ENCODE peak calls at places on chromosome 16, in six cellular contexts. V is adrenal gland, G is esophagus muscularis mucosa, Q is sigmoid colon, D is neural progenitor cell, P is mesendoderm. Z is an unnamed sample. For H3K27me3, the result is how much of the 10 kb centered on the place peaks cover.

GRCh38 chr16:84350611-84351400 is 17.5 kb upstream of the ATP2C2 start:
- DNase-seq in V (no peak), P (no peak), Q (no peak), D (no peak), G (no peak), Z (peak)

GRCh38 chr16:56708418-56708817 is 21.5 kb upstream of the NUP93 start:
- DNase-seq in G (no peak), D (no peak), Q (no peak), V (no peak), P (no peak), Z (no peak)

GRCh38 chr16:87829123-87829980 is 40.0 kb downstream of the SLC7A5 start:
- DNase-seq in G (no peak), D (no peak), V (no peak), P (no peak), Q (no peak), Z (peak)

GRCh38 chr16:9053006-9053601 is 38.3 kb upstream of the HAPSTR1 start:
- DNase-seq in D (peak), Q (peak), P (peak), G (no peak), V (peak), Z (peak)

GRCh38 chr16:12677472-12677871 is 126.2 kb downstream of the CPPED1 start:
- DNase-seq in V (no peak), D (no peak), P (no peak), Q (no peak), G (no peak), Z (no peak)

GRCh38 chr16:11967195-11967911 is 2.3 kb downstream of the TNFRSF17 start:
- DNase-seq in D (no peak), G (no peak), P (no peak), Q (no peak), V (no peak), Z (no peak)

GRCh38 chr16:3950343-3951193 is 70.1 kb upstream of the CREBBP start:
- DNase-seq in V (peak), G (no peak), Q (peak), D (no peak), P (no peak), Z (no peak)

GRCh38 chr16:12661656-12662172 is 142.0 kb downstream of the CPPED1 start:
- DNase-seq in Q (no peak), D (peak), V (no peak), P (peak), G (no peak), Z (peak)

GRCh38 chr16:80518436-80518835 is 22.4 kb upstream of the DYNLRB2 start:
- DNase-seq in G (no peak), Q (no peak), D (no peak), V (no peak), P (peak), Z (no peak)

GRCh38 chr16:89200124-89200849 is at the start of gene SLC22A31:
- DNase-seq in P (peak), V (no peak), D (peak), G (no peak), Q (no peak), Z (no peak)

GRCh38 chr16:67594956-67595355 is 32.6 kb downstream of the CTCF start:
- DNase-seq in P (peak), V (peak), G (no peak), Q (no peak), D (no peak), Z (no peak)

GRCh38 chr16:85401370-85401916 is 211.7 kb upstream of the GSE1 start:
- DNase-seq in G (no peak), D (no peak), V (peak), P (no peak), Q (peak), Z (no peak)

GRCh38 chr16:4263504-4264436 is 9.1 kb downstream of the TFAP4 start:
- DNase-seq in D (peak), G (peak), P (peak), Q (peak), V (peak), Z (no peak)

GRCh38 chr16:55832788-55833583 is at the start of gene CES1:
- DNase-seq in D (peak), V (peak), G (peak), Q (peak), P (peak), Z (peak)

GRCh38 chr16:78609542-78610253 is 510.2 kb downstream of the WWOX start:
- DNase-seq in P (no peak), D (no peak), G (no peak), Q (no peak), V (no peak), Z (no peak)

GRCh38 chr16:1920727-1921155 is 2.5 kb upstream of the HS3ST6 start:
- DNase-seq in V (no peak), Q (no peak), D (peak), P (peak), G (no peak), Z (peak)

GRCh38 chr16:68265078-68265925 is 976 bp downstream of the SLC7A6 start:
- DNase-seq in D (peak), P (peak), V (peak), G (peak), Q (peak), Z (no peak)

GRCh38 chr16:65153365-65154105 is 31.7 kb upstream of the CDH11 start:
- DNase-seq in P (peak), G (no peak), D (peak), V (no peak), Q (no peak), Z (no peak)

GRCh38 chr16:63447121-63447520 is 1410.9 kb upstream of the CDH8 start:
- DNase-seq in G (no peak), Q (no peak), V (no peak), D (peak), P (peak), Z (no peak)

GRCh38 chr16:760498-761343 is at the start of gene MSLN:
- DNase-seq in D (no peak), Q (no peak), P (no peak), G (no peak), V (no peak), Z (no peak)

GRCh38 chr16:66293932-66294331 is 72.6 kb upstream of the CDH5 start:
- DNase-seq in D (no peak), Q (peak), P (no peak), G (no peak), V (no peak), Z (no peak)

GRCh38 chr16:81397879-81398516 is 46.6 kb upstream of the CMIP start:
- DNase-seq in G (no peak), P (no peak), D (no peak), Q (no peak), V (no peak), Z (no peak)

GRCh38 chr16:8946544-8946943 is 17.2 kb downstream of the USP7 start:
- DNase-seq in P (no peak), Q (no peak), G (no peak), D (no peak), V (no peak), Z (peak)

GRCh38 chr16:67475051-67475450 is 5.9 kb downstream of the ATP6V0D1 start:
- DNase-seq in Q (no peak), V (no peak), D (no peak), P (no peak), G (no peak), Z (no peak)

GRCh38 chr16:29714972-29715371 is 30.8 kb downstream of the C16orf54 start:
- DNase-seq in D (no peak), P (no peak), G (no peak), V (no peak), Q (no peak), Z (no peak)

GRCh38 chr16:29720703-29721102 is 25.1 kb downstream of the C16orf54 start:
- DNase-seq in Q (no peak), G (no peak), P (no peak), D (no peak), V (no peak), Z (no peak)

GRCh38 chr16:29717113-29717512 is 28.7 kb downstream of the C16orf54 start:
- DNase-seq in P (no peak), G (no peak), D (no peak), V (no peak), Q (no peak), Z (no peak)

GRCh38 chr16:29714396-29714795 is 31.4 kb downstream of the C16orf54 start:
- DNase-seq in V (no peak), P (no peak), D (no peak), Q (no peak), G (no peak), Z (no peak)

GRCh38 chr16:29719063-29719462 is 26.7 kb downstream of the C16orf54 start:
- DNase-seq in Q (no peak), V (no peak), G (no peak), P (no peak), D (no peak), Z (no peak)
- H3K4me3 ChIP-seq in Q (no peak), V (no peak), G (no peak), P (no peak), D (no peak), Z (no peak)

DNA sequence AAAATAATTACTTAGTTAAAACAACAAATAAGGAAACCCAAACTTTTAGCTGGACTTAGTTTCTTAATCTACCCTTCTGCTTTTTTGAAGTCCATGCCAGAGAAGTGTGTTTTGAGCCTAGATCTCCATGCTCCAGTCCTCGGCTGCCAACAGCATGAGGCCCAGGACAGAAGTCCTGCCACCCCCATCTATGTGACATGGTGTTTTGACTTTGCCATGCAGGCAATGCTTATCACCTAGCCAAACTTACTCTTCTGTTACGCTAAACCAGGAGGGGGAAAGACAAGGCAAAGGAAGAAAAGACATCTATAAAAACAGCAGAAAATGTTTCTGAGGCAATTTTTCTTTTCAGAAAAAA is 119.5 kb downstream of the PARN start:
- DNase-seq in G (peak), D (no peak), P (no peak), Q (no peak), V (peak), Z (no peak)
- H3K27ac ChIP-seq in G (no peak), D (no peak), P (no peak), Q (no peak), V (peak), Z (no peak)

GRCh38 chr16:73054732-73055481 is 7.0 kb upstream of the ZFHX3 start:
- DNase-seq in Q (peak), D (no peak), V (no peak), P (peak), G (no peak), Z (no peak)
- H3K27me3 ChIP-seq in Q (under half), D (half or more), V (under half), P (under half), G (under half), Z (under half)

GRCh38 chr16:82643936-82644630 is 17.3 kb downstream of the CDH13 start:
- DNase-seq in G (no peak), V (no peak), P (peak), Q (peak), D (peak), Z (no peak)
- H3K4me3 ChIP-seq in G (no peak), V (no peak), P (no peak), Q (no peak), D (no peak), Z (no peak)

GRCh38 chr16:28291651-28292626 is at the start of gene SBK1:
- DNase-seq in G (no peak), Q (peak), V (peak), P (peak), D (peak), Z (peak)
- H3K27ac ChIP-seq in G (peak), Q (peak), V (no peak), P (peak), D (no peak), Z (peak)

Z was measured in WERI-Rb-1.